ENCODE peak calls at places on chromosomes 3 and 15, in ten cellular contexts. V is upper lobe of right lung, S is fibroblast of lung, E is right lobe of liver, A is psoas muscle, G is brain microvascular endothelial cell, H is tibial artery, N is heart right ventricle, O is breast epithelium, Q is mammary epithelial cell. P is an unnamed sample.

GRCh38 chr3:107619549-107619948 is 96.8 kb downstream of the BBX start:
- DNase-seq in A (no peak), G (no peak), V (no peak), H (no peak), N (no peak), O (no peak), Q (peak; percentile 28), E (no peak), S (peak; percentile 47), P (no peak)

GRCh38 chr3:41503998-41504623 is 304.8 kb downstream of the CTNNB1 start:
- DNase-seq in G (no peak), N (no peak), E (no peak), A (no peak), H (no peak), Q (no peak), S (no peak), O (no peak), V (no peak), P (no peak)

GRCh38 chr3:57484563-57484962 is 59.6 kb downstream of the DNAH12 start:
- DNase-seq in H (no peak), S (no peak), G (no peak), E (no peak), A (no peak), O (no peak), N (no peak), Q (no peak), V (no peak), P (no peak)

GRCh38 chr15:62269504-62269903 is 104.4 kb upstream of the C2CD4B start:
- DNase-seq in A (no peak), E (no peak), H (no peak), G (no peak), Q (peak; percentile 11), O (no peak), S (no peak), V (no peak), N (no peak), P (no peak)

GRCh38 chr15:101479342-101479845 is 10.1 kb downstream of the PCSK6 start:
- DNase-seq in Q (no peak), N (no peak), A (no peak), E (no peak), H (no peak), V (no peak), O (no peak), G (no peak), S (no peak), P (no peak)

GRCh38 chr3:144774897-144775296 is 803.3 kb downstream of the DIPK2A start:
- DNase-seq in H (no peak), O (no peak), A (no peak), S (no peak), N (no peak), Q (no peak), G (no peak), E (no peak), V (no peak), P (no peak)

GRCh38 chr3:109683746-109684145 is 346.4 kb upstream of the DPPA4 start:
- DNase-seq in A (no peak), V (no peak), E (no peak), S (no peak), O (no peak), H (no peak), G (no peak), Q (peak; percentile 5), N (no peak), P (no peak)

GRCh38 chr3:99114565-99115291 is 213.2 kb upstream of the DCBLD2 start:
- DNase-seq in N (no peak), H (no peak), E (no peak), A (no peak), V (no peak), Q (peak; percentile 60), G (peak; percentile 68), S (peak; percentile 49), O (no peak), P (no peak)

GRCh38 chr3:11363732-11364131 is 91.5 kb downstream of the ATG7 start:
- DNase-seq in Q (no peak), S (no peak), E (no peak), V (no peak), O (no peak), N (no peak), A (no peak), H (no peak), G (no peak), P (no peak)

GRCh38 chr3:71103430-71103881 is 480.1 kb downstream of the FOXP1 start:
- DNase-seq in H (peak; percentile 58), S (peak; percentile 85), Q (peak; percentile 21), E (peak; percentile 76), V (peak; percentile 66), A (peak; percentile 51), G (peak; percentile 90), N (peak; percentile 69), O (no peak), P (peak; percentile 44)

GRCh38 chr3:13553686-13554085 is 4.8 kb downstream of the FBLN2 start:
- DNase-seq in V (no peak), A (peak; percentile 53), S (no peak), H (no peak), E (no peak), N (no peak), O (no peak), Q (no peak), G (no peak), P (no peak)

GRCh38 chr3:143979813-143980212 is 8.2 kb downstream of the DIPK2A start:
- DNase-seq in G (no peak), S (peak; percentile 47), V (no peak), Q (no peak), E (no peak), N (no peak), H (no peak), A (no peak), O (no peak), P (no peak)

GRCh38 chr3:5220667-5221431 is 33.3 kb downstream of the EDEM1 start:
- DNase-seq in E (no peak), G (no peak), O (no peak), S (no peak), N (no peak), Q (no peak), H (no peak), V (no peak), A (no peak), P (no peak)

GRCh38 chr15:23467110-23467600 is 20.1 kb upstream of the GOLGA6L2 start:
- DNase-seq in S (peak; percentile 16), H (no peak), V (no peak), A (no peak), E (no peak), N (no peak), Q (peak; percentile 1), O (no peak), G (no peak), P (no peak)

GRCh38 chr15:69557340-69558137 is 104.9 kb downstream of the RPLP1 start:
- DNase-seq in S (peak; percentile 96), A (no peak), Q (peak; percentile 87), V (no peak), O (no peak), G (peak; percentile 86), N (no peak), E (peak; percentile 84), H (peak; percentile 44), P (no peak)

GRCh38 chr3:30347679-30348216 is 258.7 kb upstream of the TGFBR2 start:
- DNase-seq in Q (peak; percentile 93), G (peak; percentile 91), O (no peak), A (no peak), H (no peak), V (no peak), N (no peak), S (peak; percentile 94), E (no peak), P (no peak)

GRCh38 chr3:186551387-186551786 is 7.2 kb upstream of the CRYGS start:
- DNase-seq in G (no peak), Q (no peak), A (no peak), H (no peak), O (no peak), N (no peak), V (no peak), S (no peak), E (no peak), P (no peak)

GRCh38 chr3:58521002-58521670 is 15.9 kb downstream of the ACOX2 start:
- DNase-seq in N (no peak), Q (no peak), V (no peak), G (no peak), E (peak; percentile 88), S (no peak), H (no peak), A (no peak), O (no peak), P (no peak)

GRCh38 chr3:178623666-178624255 is 87.5 kb downstream of the KCNMB2 start:
- DNase-seq in A (no peak), O (no peak), H (no peak), E (no peak), Q (no peak), N (no peak), S (peak; percentile 9), G (no peak), V (no peak), P (no peak)

GRCh38 chr15:57322602-57323250 is 53.6 kb upstream of the CGNL1 start:
- DNase-seq in E (peak; percentile 9), Q (no peak), G (no peak), O (no peak), A (no peak), S (no peak), V (no peak), N (no peak), H (no peak), P (no peak)
- H3K4me3 ChIP-seq in E (no peak overlapping the region), Q (no peak overlapping the region), G (no peak overlapping the region), O (no peak overlapping the region), A (no peak overlapping the region), S (no peak overlapping the region), V (no peak overlapping the region), N (no peak overlapping the region), H (no peak overlapping the region), P (no peak overlapping the region)

GRCh38 chr3:112635674-112636073 is 5.3 kb downstream of the CCDC80 start:
- DNase-seq in E (no peak), N (no peak), S (peak; percentile 89), O (no peak), V (no peak), G (peak; percentile 79), H (peak; percentile 60), A (no peak), Q (peak; percentile 65), P (no peak)
- H3K27ac ChIP-seq in E (no peak overlapping the region), N (peak overlapping the region; percentile 60), S (peak overlapping the region; percentile 97), O (peak overlapping the region; percentile 80), V (no peak overlapping the region), G (peak overlapping the region; percentile 54), H (peak overlapping the region; percentile 65), A (no peak overlapping the region), Q (no peak overlapping the region), P (peak overlapping the region; percentile 6)

DNA sequence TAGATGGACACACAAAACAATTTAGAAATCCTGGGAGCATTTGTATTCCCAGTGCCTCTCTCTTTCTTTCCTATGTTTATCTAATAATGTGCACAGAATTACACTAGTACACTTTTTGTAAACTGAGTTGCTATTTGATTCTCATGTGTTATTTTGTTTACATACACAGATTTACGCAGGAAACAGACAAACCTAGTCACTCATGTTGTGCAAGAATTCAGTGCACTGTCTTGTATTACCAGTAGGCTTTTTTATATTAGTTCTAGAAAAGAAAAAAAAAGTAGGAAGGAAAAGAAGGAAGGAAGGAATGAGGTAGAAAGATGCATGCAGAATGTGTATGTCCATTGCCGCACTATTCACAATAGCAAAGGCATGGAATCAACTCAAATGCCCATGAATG is 257.4 kb downstream of the AGBL1 start:
- DNase-seq in G (no peak), Q (no peak), N (no peak), V (no peak), E (no peak), O (no peak), A (no peak), S (no peak), H (no peak), P (no peak)
- H3K36me3 ChIP-seq in G (no peaks in the 10 kb centered on the region), Q (no peaks in the 10 kb centered on the region), N (no peaks in the 10 kb centered on the region), V (no peaks in the 10 kb centered on the region), E (no peaks in the 10 kb centered on the region), O (no peaks in the 10 kb centered on the region), A (no peaks in the 10 kb centered on the region), S (no peaks in the 10 kb centered on the region), H (no peaks in the 10 kb centered on the region), P (no peaks in the 10 kb centered on the region)

GRCh38 chr3:106341090-106341489 is 472.3 kb upstream of the CBLB start:
- DNase-seq in N (no peak), O (no peak), Q (no peak), H (no peak), G (no peak), V (no peak), S (no peak), E (no peak), A (peak; percentile 71), P (no peak)
- H3K4me3 ChIP-seq in N (no peak overlapping the region), O (no peak overlapping the region), Q (no peak overlapping the region), H (no peak overlapping the region), G (no peak overlapping the region), V (peak overlapping the region; percentile 2), S (peak overlapping the region; percentile 3), E (no peak overlapping the region), A (peak overlapping the region; percentile 35), P (no peak overlapping the region)